ENCODE peak calls at places on chromosomes 5 and 9, in nine cellular contexts. O is stomach, P is transverse colon, E is suprapubic skin, S is upper lobe of left lung, I is K562, V is H1, N is SK-N-SH, C is sigmoid colon. Z is an unnamed sample.

GRCh38 chr5:82808960-82809359 is 268.2 kb downstream of the TMEM167A start:
- DNase-seq in V (no peak), P (no peak), C (no peak), I (no peak), N (no peak), E (no peak), O (no peak), S (no peak), Z (no peak)

GRCh38 chr5:79471556-79471955 is 42.4 kb downstream of the HOMER1 start:
- DNase-seq in V (no peak), E (no peak), S (no peak), N (no peak), I (no peak), O (no peak), P (no peak), C (no peak), Z (no peak)

GRCh38 chr5:176190886-176191755 is 47.1 kb upstream of the SIMC1 start:
- DNase-seq in E (no peak), I (no peak), N (no peak), V (no peak), O (no peak), S (no peak), P (no peak), C (no peak), Z (no peak)

GRCh38 chr9:124377551-124377950 is 37.7 kb downstream of the PSMB7 start:
- DNase-seq in O (no peak), N (no peak), S (no peak), I (no peak), C (no peak), P (no peak), V (no peak), E (no peak), Z (no peak)

GRCh38 chr5:61823796-61824195 is 482.2 kb upstream of the KIF2A start:
- DNase-seq in O (no peak), P (no peak), C (no peak), S (no peak), N (no peak), E (no peak), V (no peak), I (no peak), Z (no peak)

GRCh38 chr5:124979174-124979573 is 232.7 kb upstream of the ZNF608 start:
- DNase-seq in S (no peak), N (peak; percentile 46), C (no peak), O (no peak), V (no peak), P (no peak), I (no peak), E (no peak), Z (no peak)

GRCh38 chr9:83011611-83012010 is 51.3 kb downstream of the RASEF start:
- DNase-seq in I (no peak), V (no peak), S (no peak), C (no peak), E (no peak), P (no peak), N (no peak), O (no peak), Z (no peak)

GRCh38 chr5:32290922-32291321 is 21.8 kb downstream of the MTMR12 start:
- DNase-seq in P (peak; percentile 36), O (no peak), V (no peak), C (no peak), E (no peak), N (no peak), I (no peak), S (no peak), Z (no peak)

GRCh38 chr9:79672236-79672635 is 100.5 kb downstream of the TLE4 start:
- DNase-seq in I (no peak), O (no peak), P (no peak), N (no peak), C (no peak), V (no peak), S (no peak), E (no peak), Z (no peak)

GRCh38 chr9:89179920-89180667 is 1.5 kb upstream of the SHC3 start:
- DNase-seq in E (peak; percentile 95), N (peak; percentile 88), S (peak; percentile 90), C (peak; percentile 95), P (peak; percentile 86), O (peak; percentile 91), I (peak; percentile 16), V (peak; percentile 75), Z (peak; percentile 96)

GRCh38 chr9:79390077-79390673 is 181.6 kb upstream of the TLE4 start:
- DNase-seq in P (no peak), N (no peak), V (no peak), E (no peak), S (no peak), O (no peak), C (no peak), I (no peak), Z (no peak)

GRCh38 chr9:111039203-111039907 is 1.1 kb upstream of the LPAR1 start:
- DNase-seq in E (no peak), N (no peak), S (no peak), V (no peak), O (peak; percentile 35), P (peak; percentile 67), C (no peak), I (no peak), Z (no peak)

GRCh38 chr9:14678776-14679175 is 14.5 kb downstream of the ZDHHC21 start:
- DNase-seq in P (no peak), S (no peak), C (no peak), E (no peak), O (no peak), I (no peak), N (no peak), V (no peak), Z (no peak)

GRCh38 chr5:127801751-127802476 is 98.7 kb downstream of the CCDC192 start:
- DNase-seq in S (no peak), C (no peak), P (no peak), I (no peak), E (no peak), O (no peak), V (no peak), N (no peak), Z (no peak)

GRCh38 chr5:94347130-94347529 is 271.3 kb downstream of the KIAA0825 start:
- DNase-seq in V (no peak), S (no peak), E (no peak), I (no peak), O (no peak), N (no peak), C (no peak), P (no peak), Z (no peak)

GRCh38 chr9:79686381-79687130 is 114.8 kb downstream of the TLE4 start:
- DNase-seq in E (no peak), C (no peak), O (no peak), S (no peak), P (no peak), I (no peak), V (no peak), N (no peak), Z (peak; percentile 34)

GRCh38 chr9:34457266-34458012 is 931 bp downstream of the FAM219A start:
- DNase-seq in V (peak; percentile 21), S (peak; percentile 87), I (peak; percentile 21), E (peak; percentile 85), P (peak; percentile 56), N (peak; percentile 81), O (peak; percentile 66), C (peak; percentile 90), Z (no peak)

GRCh38 chr5:53942724-53943123 is 367.6 kb downstream of the ARL15 start:
- DNase-seq in P (no peak), E (no peak), I (peak; percentile 18), V (no peak), C (no peak), S (no peak), O (no peak), N (no peak), Z (no peak)

GRCh38 chr5:19739691-19740090 is 248.3 kb downstream of the CDH18 start:
- DNase-seq in E (no peak), N (peak; percentile 16), I (no peak), O (no peak), S (no peak), C (no peak), P (no peak), V (no peak), Z (no peak)

GRCh38 chr5:67621040-67621397 is 424.4 kb upstream of the CD180 start:
- DNase-seq in C (no peak), E (no peak), P (no peak), N (no peak), V (no peak), I (no peak), S (no peak), O (no peak), Z (no peak)
- TF ChIP-seq CTCF in C (no peak), E (no peak), P (no peak), N (no peak), V (no peak), I (no peak), S (no peak), O (no peak), Z (no peak)

DNA sequence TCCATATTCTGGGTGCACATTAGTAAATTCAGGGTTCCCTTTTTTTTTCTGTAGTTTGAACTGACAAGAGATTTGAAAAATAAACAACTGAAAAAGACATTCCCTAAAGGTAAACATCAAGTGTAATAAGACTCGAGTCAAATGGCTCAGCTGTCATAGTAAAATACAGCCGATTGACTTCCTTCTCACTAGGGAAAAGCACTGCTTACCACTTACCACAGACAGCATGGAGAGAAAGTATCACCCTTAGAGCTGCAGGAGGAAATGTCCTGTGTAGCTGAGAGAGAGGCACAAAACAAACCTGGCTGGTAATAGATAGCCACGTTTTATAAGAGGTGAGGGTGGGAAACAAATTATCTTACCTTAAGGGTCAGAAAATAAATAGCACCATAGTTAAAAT is 12.1 kb upstream of the DMAC1 start:
- DNase-seq in N (no peak), P (no peak), V (no peak), E (no peak), S (no peak), I (no peak), C (no peak), O (no peak), Z (no peak)
- TF ChIP-seq POLR2AphosphoS5 in N (no peak), P (no peak), V (no peak), E (no peak), S (no peak), I (no peak), C (no peak), O (no peak), Z (no peak)

GRCh38 chr5:118224546-118224945 is 763.8 kb downstream of the DTWD2 start:
- DNase-seq in C (no peak), O (no peak), I (no peak), N (no peak), P (no peak), V (no peak), S (no peak), E (no peak), Z (no peak)
- TF ChIP-seq EP300 in C (no peak), O (no peak), I (no peak), N (no peak), P (no peak), V (no peak), S (no peak), E (no peak), Z (no peak)

GRCh38 chr9:114914139-114914538 is 16.3 kb downstream of the TNFSF8 start:
- DNase-seq in S (no peak), V (no peak), P (no peak), N (no peak), I (peak; percentile 8), C (no peak), E (no peak), O (no peak), Z (peak; percentile 37)
- TF ChIP-seq CTCF in S (no peak), V (peak; percentile 44), P (no peak), N (peak; percentile 55), I (no peak), C (no peak), E (no peak), O (no peak), Z (no peak)

Z was measured in esophagus muscularis mucosa.